ENCODE peak calls at places on chromosomes 6 and 20, in seven cellular contexts. C, V, S, O, Y, K and D are unnamed samples.
A peak's percentile ranks its signal among the peaks of the same experiment; 100 is the strongest.

GRCh38 chr20:42483694-42484303 is 705.9 kb downstream of the PTPRT start:
- DNase-seq in C (no peak), V (no peak), S (peak; percentile 20), O (peak; percentile 59), Y (no peak), K (no peak), D (peak; percentile 28)

GRCh38 chr6:125208625-125209249 is 55.2 kb downstream of the TPD52L1 start:
- DNase-seq in C (no peak), V (no peak), S (no peak), O (no peak), Y (no peak), K (no peak), D (no peak)

GRCh38 chr6:2042951-2043648 is 202.3 kb downstream of the GMDS start:
- DNase-seq in C (no peak), V (no peak), S (no peak), O (no peak), Y (no peak), K (no peak), D (no peak)

GRCh38 chr6:80610821-80611220 is 504.4 kb downstream of the BCKDHB start:
- DNase-seq in C (no peak), V (peak; percentile 84), S (no peak), O (no peak), Y (no peak), K (peak; percentile 66), D (no peak)

GRCh38 chr6:118100763-118101162 is 193.7 kb downstream of the SLC35F1 start:
- DNase-seq in C (no peak), V (no peak), S (no peak), O (no peak), Y (no peak), K (no peak), D (no peak)

GRCh38 chr6:30646450-30647038 is 389 bp upstream of the C6orf136 start:
- DNase-seq in C (peak; percentile 90), V (peak; percentile 87), S (peak; percentile 45), O (peak; percentile 75), Y (peak; percentile 97), K (no peak), D (peak; percentile 97)

GRCh38 chr6:148934534-148934933 is 187.7 kb downstream of the UST start:
- DNase-seq in C (peak; percentile 64), V (no peak), S (no peak), O (no peak), Y (no peak), K (peak; percentile 43), D (peak; percentile 38)

GRCh38 chr20:64093013-64093503 is 8.9 kb upstream of the LKAAEAR1 start:
- DNase-seq in C (no peak), V (no peak), S (no peak), O (no peak), Y (no peak), K (no peak), D (no peak)

GRCh38 chr20:38874460-38875169 is 51.6 kb upstream of the FAM83D start:
- DNase-seq in C (no peak), V (no peak), S (no peak), O (no peak), Y (no peak), K (no peak), D (no peak)

GRCh38 chr6:19789100-19789805 is 47.9 kb upstream of the ID4 start:
- DNase-seq in C (no peak), V (no peak), S (no peak), O (no peak), Y (no peak), K (no peak), D (no peak)

GRCh38 chr6:22071655-22072054 is 225.2 kb downstream of the PRL start:
- DNase-seq in C (no peak), V (peak; percentile 21), S (peak; percentile 47), O (no peak), Y (no peak), K (peak; percentile 10), D (peak; percentile 43)

GRCh38 chr20:23622839-23623343 is 14.9 kb downstream of the CST3 start:
- DNase-seq in C (peak; percentile 88), V (peak; percentile 78), S (no peak), O (no peak), Y (no peak), K (peak; percentile 93), D (peak; percentile 77)

GRCh38 chr20:4671015-4671414 is 50.7 kb upstream of the PRND start:
- DNase-seq in C (no peak), V (no peak), S (no peak), O (no peak), Y (no peak), K (no peak), D (no peak)

GRCh38 chr6:161584051-161584450 is 310.2 kb upstream of the AGPAT4 start:
- DNase-seq in C (no peak), V (no peak), S (peak; percentile 12), O (no peak), Y (no peak), K (no peak), D (no peak)

GRCh38 chr6:149642829-149643580 is 5.5 kb downstream of the KATNA1 start:
- DNase-seq in C (no peak), V (peak; percentile 37), S (no peak), O (no peak), Y (no peak), K (peak; percentile 26), D (no peak)

GRCh38 chr6:70166088-70166958 is 136.6 kb downstream of the COL9A1 start:
- DNase-seq in C (peak; percentile 61), V (peak; percentile 8), S (no peak), O (peak; percentile 17), Y (no peak), K (peak; percentile 13), D (peak; percentile 56)

GRCh38 chr20:59308493-59309201 is 8.2 kb downstream of the EDN3 start:
- DNase-seq in C (no peak), V (no peak), S (no peak), O (no peak), Y (no peak), K (no peak), D (no peak)

GRCh38 chr6:147001621-147002020 is 202.6 kb upstream of the STXBP5 start:
- DNase-seq in C (no peak), V (no peak), S (no peak), O (no peak), Y (no peak), K (peak; percentile 36), D (no peak)

GRCh38 chr6:156538875-156539660 is 238.1 kb upstream of the ARID1B start:
- DNase-seq in C (no peak), V (no peak), S (no peak), O (no peak), Y (no peak), K (no peak), D (no peak)

GRCh38 chr6:101088594-101088993 is 207.5 kb upstream of the ASCC3 start:
- DNase-seq in C (no peak), V (no peak), S (peak; percentile 11), O (no peak), Y (no peak), K (peak; percentile 28), D (no peak)

GRCh38 chr20:24403410-24403809 is 66.0 kb upstream of the SYNDIG1 start:
- DNase-seq in C (no peak), V (peak; percentile 33), S (no peak), O (no peak), Y (no peak), K (peak; percentile 12), D (no peak)

GRCh38 chr6:158837684-158838625 is 18.8 kb upstream of the EZR start:
- DNase-seq in C (no peak), V (peak; percentile 43), S (peak; percentile 61), O (no peak), Y (no peak), K (no peak), D (no peak)

GRCh38 chr20:51995551-51995951 is 193.2 kb upstream of the SALL4 start:
- DNase-seq in C (no peak), V (no peak), S (no peak), O (no peak), Y (no peak), K (no peak), D (no peak)

GRCh38 chr20:5674176-5674660 is 76.0 kb upstream of the SHLD1 start:
- DNase-seq in C (no peak), V (no peak), S (no peak), O (no peak), Y (no peak), K (no peak), D (no peak)

GRCh38 chr6:109406196-109406595 is 23.9 kb upstream of the CD164 start:
- DNase-seq in C (no peak), V (peak; percentile 60), S (no peak), O (no peak), Y (no peak), K (peak; percentile 78), D (no peak)

GRCh38 chr6:90072501-90072900 is 178.2 kb downstream of the GJA10 start:
- DNase-seq in C (no peak), V (no peak), S (no peak), O (no peak), Y (no peak), K (no peak), D (no peak)

GRCh38 chr6:379367-380181 is 12.0 kb upstream of the IRF4 start:
- DNase-seq in C (no peak), V (no peak), S (no peak), O (no peak), Y (no peak), K (no peak), D (no peak)

GRCh38 chr6:10030942-10031537 is 383.8 kb downstream of the TFAP2A start:
- DNase-seq in C (no peak), V (peak; percentile 12), S (peak; percentile 3), O (no peak), Y (no peak), K (no peak), D (no peak)

GRCh38 chr6:88380083-88380482 is 213.9 kb upstream of the CNR1 start:
- DNase-seq in C (peak; percentile 68), V (peak; percentile 39), S (peak; percentile 1), O (no peak), Y (peak; percentile 58), K (peak; percentile 77), D (peak; percentile 56)

GRCh38 chr20:25077610-25078169 is 4.3 kb downstream of the VSX1 start:
- DNase-seq in C (peak; percentile 60), V (no peak), S (peak; percentile 65), O (no peak), Y (peak; percentile 72), K (peak; percentile 29), D (peak; percentile 68)

GRCh38 chr20:36579996-36580545 is 6.7 kb downstream of the TGIF2 start:
- DNase-seq in C (no peak), V (peak; percentile 59), S (no peak), O (no peak), Y (no peak), K (peak; percentile 62), D (no peak)

GRCh38 chr6:151699719-151700118 is 107.8 kb upstream of the ESR1 start:
- DNase-seq in C (no peak), V (no peak), S (no peak), O (no peak), Y (no peak), K (no peak), D (no peak)

GRCh38 chr6:169853196-169854082 is 102.0 kb downstream of the ERMARD start:
- DNase-seq in C (peak; percentile 7), V (no peak), S (no peak), O (no peak), Y (no peak), K (no peak), D (no peak)

GRCh38 chr6:90219168-90219985 is 77.3 kb downstream of the BACH2 start:
- DNase-seq in C (no peak), V (peak; percentile 29), S (peak; percentile 64), O (no peak), Y (no peak), K (peak; percentile 73), D (peak; percentile 28)

GRCh38 chr20:12557224-12557623 is 451.5 kb upstream of the SPTLC3 start:
- DNase-seq in C (no peak), V (no peak), S (no peak), O (no peak), Y (no peak), K (no peak), D (no peak)